ENCODE peak calls at places on chromosomes 2 and 18, in six cellular contexts. One of them, this sample, is unnamed. For H3K27me3, the result is how much of the 10 kb centered on the place peaks cover.

GRCh38 chr2:37809525-37809924 is 115.6 kb upstream of the RMDN2 start:
- DNase-seq in H1: no peak
- DNase-seq in mesenchymal stem cell: peak
- DNase-seq in IMR-90: peak
- DNase-seq in neuronal stem cell: no peak
- DNase-seq in mesendoderm: peak
- DNase-seq in this sample: no peak

GRCh38 chr2:234994340-234995321 is 42.8 kb downstream of the SH3BP4 start:
- DNase-seq in H1: no peak
- DNase-seq in mesenchymal stem cell: no peak
- DNase-seq in IMR-90: no peak
- DNase-seq in neuronal stem cell: no peak
- DNase-seq in mesendoderm: peak
- DNase-seq in this sample: no peak

GRCh38 chr2:10584843-10585475 is 104.8 kb downstream of the NOL10 start:
- DNase-seq in H1: no peak
- DNase-seq in mesenchymal stem cell: peak
- DNase-seq in IMR-90: peak
- DNase-seq in neuronal stem cell: peak
- DNase-seq in mesendoderm: peak
- DNase-seq in this sample: no peak

GRCh38 chr18:68660355-68661183 is 54.3 kb downstream of the TMX3 start:
- DNase-seq in H1: no peak
- DNase-seq in mesenchymal stem cell: peak
- DNase-seq in IMR-90: peak
- DNase-seq in neuronal stem cell: peak
- DNase-seq in mesendoderm: peak
- DNase-seq in this sample: no peak

GRCh38 chr2:128306081-128306930 is 12.4 kb downstream of the HS6ST1 start:
- DNase-seq in H1: no peak
- DNase-seq in mesenchymal stem cell: peak
- DNase-seq in IMR-90: peak
- DNase-seq in neuronal stem cell: no peak
- DNase-seq in mesendoderm: peak
- DNase-seq in this sample: no peak

GRCh38 chr2:29015701-29016470 is 34.8 kb downstream of the TOGARAM2 start:
- DNase-seq in H1: no peak
- DNase-seq in mesenchymal stem cell: no peak
- DNase-seq in IMR-90: no peak
- DNase-seq in neuronal stem cell: no peak
- DNase-seq in mesendoderm: no peak
- DNase-seq in this sample: no peak

GRCh38 chr2:8489751-8490150 is 192.1 kb upstream of the ID2 start:
- DNase-seq in H1: no peak
- DNase-seq in mesenchymal stem cell: no peak
- DNase-seq in IMR-90: no peak
- DNase-seq in neuronal stem cell: no peak
- DNase-seq in mesendoderm: no peak
- DNase-seq in this sample: no peak

GRCh38 chr18:59967878-59968277 is 68.1 kb downstream of the PMAIP1 start:
- DNase-seq in H1: no peak
- DNase-seq in mesenchymal stem cell: no peak
- DNase-seq in IMR-90: no peak
- DNase-seq in neuronal stem cell: no peak
- DNase-seq in mesendoderm: no peak
- DNase-seq in this sample: no peak

GRCh38 chr18:58223717-58224424 is 179.8 kb downstream of the NEDD4L start:
- DNase-seq in H1: no peak
- DNase-seq in mesenchymal stem cell: peak
- DNase-seq in IMR-90: peak
- DNase-seq in neuronal stem cell: no peak
- DNase-seq in mesendoderm: peak
- DNase-seq in this sample: no peak

GRCh38 chr18:74990563-74991081 is 218.3 kb downstream of the PTGR3 start:
- DNase-seq in H1: no peak
- DNase-seq in mesenchymal stem cell: no peak
- DNase-seq in IMR-90: peak
- DNase-seq in neuronal stem cell: no peak
- DNase-seq in mesendoderm: no peak
- DNase-seq in this sample: no peak

GRCh38 chr2:165793779-165794519 is at the start of gene GALNT3:
- DNase-seq in H1: peak
- DNase-seq in mesenchymal stem cell: peak
- DNase-seq in IMR-90: no peak
- DNase-seq in neuronal stem cell: peak
- DNase-seq in mesendoderm: peak
- DNase-seq in this sample: peak

GRCh38 chr2:217868911-217869334 is 133.9 kb downstream of the TNS1 start:
- DNase-seq in H1: no peak
- DNase-seq in mesenchymal stem cell: peak
- DNase-seq in IMR-90: peak
- DNase-seq in neuronal stem cell: no peak
- DNase-seq in mesendoderm: no peak
- DNase-seq in this sample: no peak

GRCh38 chr18:5196253-5197031 is 615 bp downstream of the AKAIN1 start:
- DNase-seq in H1: no peak
- DNase-seq in mesenchymal stem cell: no peak
- DNase-seq in IMR-90: no peak
- DNase-seq in neuronal stem cell: peak
- DNase-seq in mesendoderm: peak
- DNase-seq in this sample: peak

GRCh38 chr2:10001551-10001950 is 41.8 kb upstream of the KLF11 start:
- DNase-seq in H1: no peak
- DNase-seq in mesenchymal stem cell: no peak
- DNase-seq in IMR-90: no peak
- DNase-seq in neuronal stem cell: no peak
- DNase-seq in mesendoderm: no peak
- DNase-seq in this sample: no peak

GRCh38 chr2:237213325-237214040 is 127.8 kb downstream of the COPS8 start:
- DNase-seq in H1: no peak
- DNase-seq in mesenchymal stem cell: peak
- DNase-seq in IMR-90: peak
- DNase-seq in neuronal stem cell: no peak
- DNase-seq in mesendoderm: peak
- DNase-seq in this sample: peak

GRCh38 chr2:101064868-101065549 is 62.9 kb downstream of the RPL31 start:
- DNase-seq in H1: no peak
- DNase-seq in mesenchymal stem cell: peak
- DNase-seq in IMR-90: peak
- DNase-seq in neuronal stem cell: no peak
- DNase-seq in mesendoderm: no peak
- DNase-seq in this sample: no peak

GRCh38 chr2:219897456-219897855 is 270.0 kb downstream of the SLC4A3 start:
- DNase-seq in H1: no peak
- DNase-seq in mesenchymal stem cell: no peak
- DNase-seq in IMR-90: no peak
- DNase-seq in neuronal stem cell: no peak
- DNase-seq in mesendoderm: peak
- DNase-seq in this sample: no peak

GRCh38 chr2:233706720-233707119 is 6.0 kb upstream of the UGT1A5 start:
- DNase-seq in H1: no peak
- DNase-seq in mesenchymal stem cell: peak
- DNase-seq in IMR-90: peak
- DNase-seq in neuronal stem cell: no peak
- DNase-seq in mesendoderm: no peak
- DNase-seq in this sample: no peak

GRCh38 chr2:204329532-204329931 is 215.7 kb upstream of the PARD3B start:
- DNase-seq in H1: no peak
- DNase-seq in mesenchymal stem cell: no peak
- DNase-seq in IMR-90: no peak
- DNase-seq in neuronal stem cell: no peak
- DNase-seq in mesendoderm: no peak
- DNase-seq in this sample: no peak

GRCh38 chr2:74715880-74716279 is 61.8 kb downstream of the SEMA4F start:
- DNase-seq in H1: no peak
- DNase-seq in mesenchymal stem cell: no peak
- DNase-seq in IMR-90: no peak
- DNase-seq in neuronal stem cell: no peak
- DNase-seq in mesendoderm: no peak
- DNase-seq in this sample: no peak

GRCh38 chr2:168948621-168949212 is 47.6 kb downstream of the G6PC2 start:
- DNase-seq in H1: no peak
- DNase-seq in mesenchymal stem cell: peak
- DNase-seq in IMR-90: peak
- DNase-seq in neuronal stem cell: peak
- DNase-seq in mesendoderm: peak
- DNase-seq in this sample: no peak

DNA sequence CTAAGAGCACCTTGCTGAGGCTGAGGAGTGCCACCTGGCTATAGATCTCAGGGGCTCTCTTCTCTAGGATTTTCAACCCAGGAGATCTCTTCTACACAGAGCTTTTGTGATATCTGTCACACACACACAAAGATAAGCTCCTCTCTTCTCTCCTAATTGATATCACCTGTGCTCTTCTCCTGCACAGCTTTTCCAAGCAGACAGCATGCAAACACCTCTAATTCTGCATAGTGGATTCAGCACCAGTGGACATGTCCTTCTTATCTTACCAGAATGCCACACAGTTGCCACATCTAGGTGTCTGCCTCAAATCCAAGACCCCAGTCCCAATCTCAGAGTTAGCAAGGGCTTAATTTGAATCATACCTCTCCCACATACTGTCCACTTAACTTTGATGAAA is 43.9 kb downstream of the LRATD1 start:
- DNase-seq in H1: no peak
- DNase-seq in mesenchymal stem cell: no peak
- DNase-seq in IMR-90: no peak
- DNase-seq in neuronal stem cell: no peak
- DNase-seq in mesendoderm: no peak
- DNase-seq in this sample: no peak
- H3K23ac ChIP-seq in H1: no peak
- H3K23ac ChIP-seq in mesenchymal stem cell: no peak
- H3K23ac ChIP-seq in IMR-90: no peak
- H3K23ac ChIP-seq in neuronal stem cell: no peak
- H3K23ac ChIP-seq in mesendoderm: no peak
- H3K23ac ChIP-seq in this sample: no peak

GRCh38 chr2:231696004-231696367 is 12.3 kb upstream of the PTMA start:
- DNase-seq in H1: no peak
- DNase-seq in mesenchymal stem cell: no peak
- DNase-seq in IMR-90: peak
- DNase-seq in neuronal stem cell: no peak
- DNase-seq in mesendoderm: no peak
- DNase-seq in this sample: no peak

GRCh38 chr2:231706731-231707624 is 1.3 kb upstream of the PTMA start:
- DNase-seq in H1: peak
- DNase-seq in mesenchymal stem cell: peak
- DNase-seq in IMR-90: peak
- DNase-seq in neuronal stem cell: peak
- DNase-seq in mesendoderm: peak
- DNase-seq in this sample: peak

GRCh38 chr2:231699006-231699405 is 9.3 kb upstream of the PTMA start:
- DNase-seq in H1: no peak
- DNase-seq in mesenchymal stem cell: no peak
- DNase-seq in IMR-90: peak
- DNase-seq in neuronal stem cell: no peak
- DNase-seq in mesendoderm: no peak
- DNase-seq in this sample: no peak

GRCh38 chr2:231704017-231704416 is 4.3 kb upstream of the PTMA start:
- DNase-seq in H1: no peak
- DNase-seq in mesenchymal stem cell: no peak
- DNase-seq in IMR-90: no peak
- DNase-seq in neuronal stem cell: no peak
- DNase-seq in mesendoderm: no peak
- DNase-seq in this sample: no peak

GRCh38 chr2:231701456-231702373 is 6.6 kb upstream of the PTMA start:
- DNase-seq in H1: no peak
- DNase-seq in mesenchymal stem cell: peak
- DNase-seq in IMR-90: peak
- DNase-seq in neuronal stem cell: no peak
- DNase-seq in mesendoderm: no peak
- DNase-seq in this sample: no peak
- H2BK15ac ChIP-seq in H1: no peak
- H2BK15ac ChIP-seq in mesenchymal stem cell: no peak
- H2BK15ac ChIP-seq in IMR-90: no peak
- H2BK15ac ChIP-seq in neuronal stem cell: no peak
- H2BK15ac ChIP-seq in mesendoderm: no peak
- H2BK15ac ChIP-seq in this sample: no peak

GRCh38 chr2:240956161-240956934 is 42.1 kb upstream of the SNED1 start:
- DNase-seq in H1: no peak
- DNase-seq in mesenchymal stem cell: no peak
- DNase-seq in IMR-90: no peak
- DNase-seq in neuronal stem cell: no peak
- DNase-seq in mesendoderm: no peak
- DNase-seq in this sample: peak

GRCh38 chr2:240958366-240959213 is 39.8 kb upstream of the SNED1 start:
- DNase-seq in H1: no peak
- DNase-seq in mesenchymal stem cell: no peak
- DNase-seq in IMR-90: no peak
- DNase-seq in neuronal stem cell: no peak
- DNase-seq in mesendoderm: no peak
- DNase-seq in this sample: peak

GRCh38 chr2:240956935-240957655 is 41.3 kb upstream of the SNED1 start:
- DNase-seq in H1: no peak
- DNase-seq in mesenchymal stem cell: no peak
- DNase-seq in IMR-90: no peak
- DNase-seq in neuronal stem cell: no peak
- DNase-seq in mesendoderm: no peak
- DNase-seq in this sample: peak

GRCh38 chr2:240959214-240959940 is 39.0 kb upstream of the SNED1 start:
- DNase-seq in H1: no peak
- DNase-seq in mesenchymal stem cell: no peak
- DNase-seq in IMR-90: no peak
- DNase-seq in neuronal stem cell: no peak
- DNase-seq in mesendoderm: no peak
- DNase-seq in this sample: peak

DNA sequence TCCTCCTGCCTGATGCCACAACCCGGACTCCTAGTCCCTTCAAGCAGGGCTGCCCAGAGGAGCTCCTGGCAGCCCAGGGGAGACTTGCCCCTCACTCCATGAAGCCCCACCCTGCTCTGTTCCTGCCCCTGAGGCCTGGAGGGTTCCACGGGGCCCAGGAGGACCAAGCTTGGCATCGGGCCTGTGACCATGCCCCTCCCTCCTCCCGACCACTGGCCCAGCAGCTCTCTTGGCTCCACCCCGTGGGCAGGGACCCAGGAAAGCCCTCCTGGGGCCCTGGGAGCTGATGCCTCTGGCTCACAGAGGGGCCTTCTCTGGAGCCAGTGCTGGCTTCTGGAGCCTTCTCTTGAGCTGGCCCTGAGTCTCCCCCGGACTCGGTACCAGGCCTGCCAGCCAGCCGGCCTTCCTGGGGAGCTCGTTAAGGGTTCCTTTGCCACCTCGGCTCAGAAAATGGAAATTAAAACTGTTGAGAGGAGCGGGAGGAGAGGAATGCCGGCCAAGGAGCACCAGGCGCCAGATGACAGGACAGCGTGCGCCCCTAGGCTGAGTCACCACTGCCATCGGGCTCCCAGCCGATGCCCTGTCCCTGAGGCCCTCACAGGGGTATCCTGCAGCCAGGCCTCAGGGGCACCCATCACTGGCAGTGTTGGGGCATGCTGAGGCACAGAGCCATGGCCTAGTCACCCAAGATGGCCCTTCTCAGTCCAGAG is 40.6 kb upstream of the SNED1 start:
- DNase-seq in H1: no peak
- DNase-seq in mesenchymal stem cell: peak
- DNase-seq in IMR-90: no peak
- DNase-seq in neuronal stem cell: no peak
- DNase-seq in mesendoderm: no peak
- DNase-seq in this sample: peak
- H3K27me3 ChIP-seq in H1: under half
- H3K27me3 ChIP-seq in mesenchymal stem cell: under half
- H3K27me3 ChIP-seq in IMR-90: under half
- H3K27me3 ChIP-seq in neuronal stem cell: under half
- H3K27me3 ChIP-seq in mesendoderm: under half
- H3K27me3 ChIP-seq in this sample: under half

GRCh38 chr18:24228661-24229053 is 89.8 kb downstream of the CABYR start:
- DNase-seq in H1: no peak
- DNase-seq in mesenchymal stem cell: no peak
- DNase-seq in IMR-90: peak
- DNase-seq in neuronal stem cell: no peak
- DNase-seq in mesendoderm: no peak
- DNase-seq in this sample: no peak
- H3K23ac ChIP-seq in H1: no peak
- H3K23ac ChIP-seq in mesenchymal stem cell: no peak
- H3K23ac ChIP-seq in IMR-90: peak
- H3K23ac ChIP-seq in neuronal stem cell: no peak
- H3K23ac ChIP-seq in mesendoderm: no peak
- H3K23ac ChIP-seq in this sample: no peak